ENCODE peak calls at places on chromosomes 5 and 9, in six cellular contexts. D, I, V, F, S and R are unnamed samples.

GRCh38 chr5:59483971-59484472 is 409.5 kb downstream of the PDE4D start:
- DNase-seq in D (peak; percentile 11), I (no peak), V (no peak), F (peak; percentile 58), S (no peak), R (peak; percentile 48)

GRCh38 chr5:129003232-129003631 is 37.9 kb downstream of the SLC27A6 start:
- DNase-seq in D (no peak), I (no peak), V (no peak), F (no peak), S (no peak), R (no peak)

GRCh38 chr5:166068547-166069335 is 2222.7 kb upstream of the WWC1 start:
- DNase-seq in D (no peak), I (no peak), V (no peak), F (peak; percentile 63), S (no peak), R (peak; percentile 4)

GRCh38 chr5:150431574-150431973 is 18.0 kb downstream of the RPS14 start:
- DNase-seq in D (no peak), I (no peak), V (no peak), F (no peak), S (no peak), R (no peak)

GRCh38 chr9:135213566-135213965 is 126.1 kb downstream of the OLFM1 start:
- DNase-seq in D (no peak), I (no peak), V (no peak), F (no peak), S (no peak), R (no peak)

GRCh38 chr5:156559955-156560354 is 233.0 kb downstream of the SGCD start:
- DNase-seq in D (no peak), I (no peak), V (no peak), F (no peak), S (no peak), R (no peak)

GRCh38 chr9:27888661-27889295 is 315.5 kb upstream of the C9orf72 start:
- DNase-seq in D (no peak), I (peak; percentile 76), V (peak; percentile 91), F (no peak), S (no peak), R (peak; percentile 20)

GRCh38 chr5:135467051-135467625 is 15.0 kb upstream of the TIFAB start:
- DNase-seq in D (no peak), I (no peak), V (no peak), F (no peak), S (no peak), R (no peak)

GRCh38 chr5:135036405-135036804 is 2.4 kb upstream of the PITX1 start:
- DNase-seq in D (no peak), I (no peak), V (no peak), F (no peak), S (no peak), R (no peak)

GRCh38 chr9:77819672-77820071 is 171.6 kb upstream of the GNA14 start:
- DNase-seq in D (peak; percentile 23), I (no peak), V (no peak), F (peak; percentile 72), S (no peak), R (no peak)

GRCh38 chr9:1047605-1048235 is 2.4 kb upstream of the DMRT2 start:
- DNase-seq in D (peak; percentile 3), I (no peak), V (no peak), F (no peak), S (no peak), R (no peak)

GRCh38 chr9:87850405-87850804 is 32.3 kb upstream of the SPATA31E1 start:
- DNase-seq in D (peak; percentile 84), I (no peak), V (no peak), F (peak; percentile 22), S (no peak), R (no peak)

GRCh38 chr5:60102961-60103683 is 209.6 kb upstream of the PDE4D start:
- DNase-seq in D (no peak), I (no peak), V (no peak), F (peak; percentile 69), S (no peak), R (no peak)

GRCh38 chr5:135881244-135881643 is 14.4 kb downstream of the IL9 start:
- DNase-seq in D (no peak), I (no peak), V (no peak), F (no peak), S (no peak), R (no peak)

GRCh38 chr9:91848146-91848545 is 101.9 kb downstream of the ROR2 start:
- DNase-seq in D (no peak), I (no peak), V (no peak), F (no peak), S (no peak), R (no peak)

GRCh38 chr5:158317507-158317906 is 458.6 kb upstream of the CLINT1 start:
- DNase-seq in D (no peak), I (no peak), V (no peak), F (no peak), S (no peak), R (no peak)

GRCh38 chr9:21153688-21154608 is 12.3 kb upstream of the IFNW1 start:
- DNase-seq in D (peak; percentile 1), I (peak; percentile 46), V (no peak), F (peak; percentile 35), S (peak; percentile 12), R (no peak)

GRCh38 chr9:122348288-122348777 is 22.5 kb upstream of the PTGS1 start:
- DNase-seq in D (no peak), I (no peak), V (no peak), F (no peak), S (no peak), R (no peak)

GRCh38 chr5:74895906-74896305 is 29.7 kb upstream of the FAM169A start:
- DNase-seq in D (peak; percentile 59), I (no peak), V (no peak), F (no peak), S (no peak), R (peak; percentile 84)
- H2BK5ac ChIP-seq in D (no peak overlapping the region), I (no peak overlapping the region), V (no peak overlapping the region), F (no peak overlapping the region), S (no peak overlapping the region), R (no peak overlapping the region)

DNA sequence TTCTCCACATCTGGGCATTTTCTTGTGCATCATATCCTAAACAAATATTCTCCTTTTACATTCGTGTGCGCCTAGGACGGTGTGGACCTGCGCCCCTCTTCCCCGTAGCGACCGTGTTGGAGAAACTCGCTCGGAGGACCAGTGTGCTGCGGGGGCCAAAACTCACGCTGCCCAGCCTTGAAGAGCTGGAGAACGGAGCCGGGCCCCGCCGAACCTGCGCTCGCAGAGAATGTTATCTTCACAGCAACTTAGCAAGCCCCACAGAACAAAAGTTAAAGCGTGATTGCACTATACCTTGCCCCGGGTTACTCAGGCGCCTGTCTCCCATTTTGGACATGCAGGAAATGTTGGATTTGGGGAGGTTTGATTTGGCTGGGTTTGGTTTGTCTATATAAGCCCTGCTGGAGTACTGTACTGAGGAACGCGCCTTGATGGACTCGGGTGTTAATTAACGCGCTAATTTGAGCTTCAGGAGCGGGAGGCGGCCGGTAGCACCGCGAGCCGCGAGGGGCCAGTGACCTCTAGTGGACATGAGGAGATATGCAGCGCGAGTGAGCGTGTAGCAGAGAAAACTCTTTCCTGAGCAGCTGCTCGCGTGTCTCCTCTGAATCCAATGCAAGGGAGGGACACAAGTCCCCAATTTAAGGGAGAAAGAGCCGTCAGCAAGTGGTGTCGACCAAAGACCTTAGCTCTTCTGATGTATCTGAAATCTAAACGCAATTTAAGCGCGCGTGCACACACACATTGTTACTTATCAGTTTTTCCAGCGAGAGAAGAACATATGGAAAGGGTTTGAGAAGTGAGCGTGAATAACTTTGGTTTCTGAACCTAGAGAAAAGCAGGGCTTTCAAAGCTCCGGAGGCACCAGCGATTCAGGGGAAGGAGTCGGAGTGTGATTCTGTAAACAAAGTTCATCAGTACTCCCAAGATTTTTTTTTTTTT is 192.1 kb downstream of the MEF2C start:
- DNase-seq in D (peak; percentile 50), I (peak; percentile 82), V (peak; percentile 85), F (peak; percentile 72), S (no peak), R (peak; percentile 8)
- H2AFZ ChIP-seq in D (peak overlapping the region; percentile 33), I (no peak overlapping the region), V (no peak overlapping the region), F (no peak overlapping the region), S (peak overlapping the region; percentile 69), R (no peak overlapping the region)

GRCh38 chr5:176943816-176944215 is 44.7 kb upstream of the HK3 start:
- DNase-seq in D (no peak), I (peak; percentile 60), V (no peak), F (no peak), S (no peak), R (no peak)
- H2BK5ac ChIP-seq in D (no peak overlapping the region), I (no peak overlapping the region), V (no peak overlapping the region), F (no peak overlapping the region), S (no peak overlapping the region), R (no peak overlapping the region)

GRCh38 chr5:172905346-172905756 is 53.9 kb upstream of the RPL26L1 start:
- DNase-seq in D (no peak), I (no peak), V (no peak), F (no peak), S (no peak), R (no peak)

GRCh38 chr5:172903790-172904189 is 55.4 kb upstream of the RPL26L1 start:
- DNase-seq in D (peak; percentile 96), I (no peak), V (no peak), F (peak; percentile 95), S (no peak), R (peak; percentile 91)

GRCh38 chr5:172905771-172906170 is 53.5 kb upstream of the RPL26L1 start:
- DNase-seq in D (no peak), I (peak; percentile 47), V (no peak), F (no peak), S (no peak), R (peak; percentile 51)

GRCh38 chr5:172904312-172904642 is 54.9 kb upstream of the RPL26L1 start:
- DNase-seq in D (no peak), I (no peak), V (no peak), F (no peak), S (no peak), R (no peak)

GRCh38 chr5:172904643-172905345 is 54.4 kb upstream of the RPL26L1 start:
- DNase-seq in D (peak; percentile 84), I (peak; percentile 56), V (no peak), F (peak; percentile 87), S (no peak), R (peak; percentile 98)
- H2AFZ ChIP-seq in D (peak overlapping the region; percentile 19), I (no peak overlapping the region), V (no peak overlapping the region), F (no peak overlapping the region), S (no peak overlapping the region), R (peak overlapping the region; percentile 53)

GRCh38 chr5:181223041-181223728 is at the start of gene TRIM41:
- DNase-seq in D (peak; percentile 98), I (peak; percentile 99), V (peak; percentile 97), F (peak; percentile 99), S (peak; percentile 96), R (peak; percentile 97)
- H2BK5ac ChIP-seq in D (peak within 1 kb of the TSS; percentile 94), I (no peak within 1 kb of the TSS), V (peak within 1 kb of the TSS; percentile 97), F (peak within 1 kb of the TSS; percentile 63), S (peak within 1 kb of the TSS; percentile 59), R (peak within 1 kb of the TSS; percentile 88)